ENCODE peak calls at places on chromosomes 2 and 18, in nine cellular contexts. E is stomach; M is spleen; S is heart right ventricle; F is left lung; W is ovary; C is CD8-positive, alpha-beta T cell; I is fibroblast of lung; H is endodermal cell. Y is an unnamed sample.

GRCh38 chr18:3652380-3653262 is 202.6 kb downstream of the TGIF1 start:
- DNase-seq in E (peak; percentile 80), M (no peak), S (peak; percentile 58), F (peak; percentile 77), W (peak; percentile 51), C (no peak), I (peak; percentile 99), H (peak; percentile 66), Y (no peak)

GRCh38 chr2:69911985-69912563 is 2.8 kb upstream of the MXD1 start:
- DNase-seq in E (no peak), M (no peak), S (peak; percentile 27), F (no peak), W (no peak), C (no peak), I (peak; percentile 50), H (no peak), Y (no peak)

GRCh38 chr18:79935098-79935480 is 16.4 kb downstream of the SLC66A2 start:
- DNase-seq in E (no peak), M (no peak), S (no peak), F (peak; percentile 8), W (no peak), C (peak; percentile 34), I (no peak), H (no peak), Y (no peak)

GRCh38 chr2:175398848-175399247 is 217.3 kb upstream of the ATP5MC3 start:
- DNase-seq in E (no peak), M (no peak), S (no peak), F (no peak), W (no peak), C (no peak), I (no peak), H (no peak), Y (no peak)

GRCh38 chr18:38023871-38024270 is 458.3 kb upstream of the CELF4 start:
- DNase-seq in E (no peak), M (no peak), S (no peak), F (no peak), W (no peak), C (no peak), I (no peak), H (no peak), Y (no peak)

GRCh38 chr2:230054079-230054478 is 14.6 kb downstream of the SLC16A14 start:
- DNase-seq in E (no peak), M (no peak), S (no peak), F (no peak), W (no peak), C (no peak), I (peak; percentile 88), H (no peak), Y (no peak)

GRCh38 chr2:174023591-174024523 is 58.7 kb upstream of the SP3 start:
- DNase-seq in E (peak; percentile 45), M (peak; percentile 86), S (peak; percentile 48), F (peak; percentile 77), W (no peak), C (no peak), I (peak; percentile 96), H (peak; percentile 86), Y (no peak)

GRCh38 chr2:190996338-190996946 is 17.5 kb downstream of the STAT1 start:
- DNase-seq in E (no peak), M (no peak), S (no peak), F (no peak), W (no peak), C (no peak), I (peak; percentile 19), H (peak; percentile 81), Y (no peak)

GRCh38 chr2:85791704-85792565 is 38.1 kb downstream of the ATOH8 start:
- DNase-seq in E (no peak), M (peak; percentile 52), S (no peak), F (peak; percentile 19), W (peak; percentile 39), C (no peak), I (no peak), H (no peak), Y (no peak)

GRCh38 chr2:191927319-191927867 is 80.5 kb upstream of the CAVIN2 start:
- DNase-seq in E (peak; percentile 77), M (no peak), S (peak; percentile 56), F (peak; percentile 76), W (peak; percentile 39), C (no peak), I (peak; percentile 98), H (peak; percentile 43), Y (no peak)

GRCh38 chr2:165745916-165746315 is 48.1 kb downstream of the GALNT3 start:
- DNase-seq in E (no peak), M (no peak), S (no peak), F (peak; percentile 56), W (no peak), C (no peak), I (peak; percentile 83), H (no peak), Y (no peak)

GRCh38 chr18:40935423-40935822 is 1019.6 kb upstream of the PIK3C3 start:
- DNase-seq in E (no peak), M (no peak), S (no peak), F (no peak), W (no peak), C (no peak), I (peak; percentile 13), H (no peak), Y (no peak)

GRCh38 chr2:235141411-235142128 is 189.8 kb downstream of the SH3BP4 start:
- DNase-seq in E (no peak), M (no peak), S (no peak), F (no peak), W (no peak), C (no peak), I (no peak), H (no peak), Y (no peak)

GRCh38 chr2:222939208-222939846 is 78.5 kb downstream of the ACSL3 start:
- DNase-seq in E (peak; percentile 70), M (no peak), S (peak; percentile 26), F (no peak), W (no peak), C (peak; percentile 58), I (peak; percentile 49), H (peak; percentile 95), Y (peak; percentile 18)

GRCh38 chr18:36809590-36810381 is 19.0 kb downstream of the TPGS2 start:
- DNase-seq in E (peak; percentile 28), M (no peak), S (peak; percentile 31), F (no peak), W (peak; percentile 26), C (peak; percentile 56), I (peak; percentile 65), H (peak; percentile 66), Y (no peak)

GRCh38 chr2:62724886-62725711 is 19.6 kb downstream of the EHBP1 start:
- DNase-seq in E (peak; percentile 40), M (peak; percentile 66), S (no peak), F (no peak), W (peak; percentile 24), C (peak; percentile 55), I (no peak), H (peak; percentile 84), Y (no peak)

GRCh38 chr2:54306561-54306960 is 50.5 kb upstream of the TSPYL6 start:
- DNase-seq in E (no peak), M (no peak), S (no peak), F (no peak), W (no peak), C (no peak), I (peak; percentile 88), H (no peak), Y (no peak)

GRCh38 chr2:206984206-206984605 is 44.9 kb downstream of the CPO start:
- DNase-seq in E (no peak), M (no peak), S (no peak), F (no peak), W (no peak), C (no peak), I (peak; percentile 44), H (no peak), Y (no peak)

GRCh38 chr2:234290671-234291070 is 206.2 kb downstream of the ARL4C start:
- DNase-seq in E (peak; percentile 41), M (peak; percentile 90), S (no peak), F (peak; percentile 52), W (no peak), C (peak; percentile 88), I (peak; percentile 28), H (no peak), Y (peak; percentile 77)

GRCh38 chr18:75041586-75041985 is 167.4 kb downstream of the PTGR3 start:
- DNase-seq in E (no peak), M (no peak), S (no peak), F (no peak), W (no peak), C (no peak), I (peak; percentile 18), H (no peak), Y (no peak)

GRCh38 chr18:45250479-45250878 is 364.8 kb upstream of the SLC14A2 start:
- DNase-seq in E (no peak), M (no peak), S (no peak), F (no peak), W (no peak), C (no peak), I (no peak), H (no peak), Y (no peak)

GRCh38 chr18:25672490-25672889 is 320.5 kb upstream of the ZNF521 start:
- DNase-seq in E (no peak), M (no peak), S (no peak), F (no peak), W (no peak), C (no peak), I (no peak), H (peak; percentile 89), Y (no peak)
- TF ChIP-seq CTCF in E (no peak), M (no peak), S (no peak), F (no peak), W (no peak), C (no peak), I (no peak), H (peak; percentile 78), Y (peak; percentile 19)

DNA sequence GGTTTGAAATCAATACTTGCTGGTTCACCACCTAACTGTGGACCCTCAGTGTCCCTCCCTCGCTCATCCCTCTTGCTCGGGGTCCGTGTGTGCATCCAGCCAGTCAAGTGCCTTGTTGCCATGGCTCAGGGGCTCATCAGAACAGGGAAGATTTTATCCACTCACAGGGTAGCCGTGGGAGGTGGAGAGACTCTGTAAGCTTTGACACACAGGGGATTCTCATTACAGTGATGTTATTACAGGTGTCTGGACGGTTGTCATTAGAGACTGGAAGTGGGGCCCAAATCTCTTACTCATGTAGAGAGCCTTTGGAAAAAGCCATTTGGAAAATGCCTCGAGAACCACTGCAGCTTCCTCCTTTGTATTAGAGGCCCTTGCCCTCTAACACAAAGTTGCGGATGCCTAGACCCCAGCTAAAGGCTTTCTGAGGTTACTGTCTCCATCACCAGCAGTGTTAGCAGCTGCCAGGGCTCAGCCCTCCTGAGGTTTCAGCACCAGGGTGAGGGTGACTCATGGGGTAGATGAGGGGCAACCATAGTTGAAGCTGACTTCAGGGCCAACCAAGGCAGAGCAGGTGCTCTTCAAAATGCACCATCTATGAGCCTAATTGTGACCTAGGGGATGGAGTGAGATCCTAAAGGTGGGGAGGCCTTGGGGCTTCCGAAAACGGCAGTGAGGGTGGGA is 195.6 kb downstream of the CLIP4 start:
- DNase-seq in E (no peak), M (no peak), S (no peak), F (no peak), W (no peak), C (no peak), I (no peak), H (no peak), Y (no peak)
- H3K27me3 ChIP-seq in E (no peaks in the 10 kb centered on the region), M (no peaks in the 10 kb centered on the region), S (peaks cover 40% of the 10 kb centered on the region), F (peaks cover 43% of the 10 kb centered on the region), W (no peaks in the 10 kb centered on the region), C (no peaks in the 10 kb centered on the region), I (no peaks in the 10 kb centered on the region), H (no peaks in the 10 kb centered on the region), Y (no peaks in the 10 kb centered on the region)

GRCh38 chr2:38572167-38572566 is 30.6 kb downstream of the HNRNPLL start:
- DNase-seq in E (no peak), M (no peak), S (no peak), F (peak; percentile 41), W (peak; percentile 44), C (no peak), I (peak; percentile 86), H (no peak), Y (no peak)
- H3K36me3 ChIP-seq in E (peaks cover 7% of the 10 kb centered on the region), M (peaks cover 16% of the 10 kb centered on the region), S (peaks cover 99% of the 10 kb centered on the region), F (peaks cover 51% of the 10 kb centered on the region), W (no peaks in the 10 kb centered on the region), C (no peaks in the 10 kb centered on the region), I (peaks cover 2% of the 10 kb centered on the region), H (peaks cover 96% of the 10 kb centered on the region), Y (no peaks in the 10 kb centered on the region)

GRCh38 chr2:129193961-129194360 is 785.5 kb upstream of the RAB6C start:
- DNase-seq in E (no peak), M (no peak), S (no peak), F (no peak), W (no peak), C (no peak), I (no peak), H (peak; percentile 78), Y (no peak)
- TF ChIP-seq CTCF in E (no peak), M (no peak), S (no peak), F (no peak), W (no peak), C (no peak), I (no peak), H (peak; percentile 72), Y (no peak)